ENCODE peak calls at places on chromosomes 16 and 17, in four cellular contexts. F is breast epithelium, E is stomach, V is transverse colon. I is an unnamed sample. For H3K4me1, the result is how much of the 10 kb centered on the place peaks cover.

GRCh38 chr17:59753522-59754467 is 46.3 kb downstream of the VMP1 start:
- DNase-seq in F (no peak), E (no peak), V (no peak), I (no peak)

GRCh38 chr17:7774037-7774659 is 56.6 kb downstream of the DNAH2 start:
- DNase-seq in F (no peak), E (peak), V (no peak), I (no peak)

GRCh38 chr17:21397341-21398050 is 21.3 kb downstream of the KCNJ12 start:
- DNase-seq in F (no peak), E (no peak), V (no peak), I (no peak)

GRCh38 chr17:80926601-80927250 is 64.9 kb upstream of the CHMP6 start:
- DNase-seq in F (no peak), E (no peak), V (no peak), I (peak)

GRCh38 chr16:29664133-29664912 is 1.3 kb downstream of the SPN start:
- DNase-seq in F (no peak), E (no peak), V (peak), I (peak)

GRCh38 chr16:67052399-67052798 is 23.4 kb downstream of the CBFB start:
- DNase-seq in F (no peak), E (no peak), V (no peak), I (no peak)

GRCh38 chr17:3004925-3005324 is 58.5 kb downstream of the OR1D5 start:
- DNase-seq in F (peak), E (no peak), V (no peak), I (no peak)

GRCh38 chr16:58418601-58419000 is 26.3 kb downstream of the GINS3 start:
- DNase-seq in F (no peak), E (no peak), V (no peak), I (no peak)

GRCh38 chr16:76639685-76640289 is 362.6 kb downstream of the CNTNAP4 start:
- DNase-seq in F (no peak), E (no peak), V (no peak), I (no peak)

GRCh38 chr17:80364091-80364691 is 50.8 kb upstream of the ENDOV start:
- DNase-seq in F (no peak), E (no peak), V (no peak), I (peak)

GRCh38 chr16:60811657-60812056 is 1224.6 kb downstream of the CDH8 start:
- DNase-seq in F (no peak), E (no peak), V (no peak), I (no peak)

GRCh38 chr16:795580-796229 is 4.8 kb downstream of the GNG13 start:
- DNase-seq in F (peak), E (peak), V (peak), I (no peak)

GRCh38 chr17:77490361-77491183 is 349.8 kb downstream of the SEC14L1 start:
- DNase-seq in F (no peak), E (no peak), V (no peak), I (peak)

GRCh38 chr17:50149425-50150353 is 788 bp downstream of the PPP1R9B start:
- DNase-seq in F (no peak), E (peak), V (peak), I (peak)

GRCh38 chr16:69796285-69797118 is 34.4 kb downstream of the WWP2 start:
- DNase-seq in F (no peak), E (no peak), V (peak), I (no peak)

DNA sequence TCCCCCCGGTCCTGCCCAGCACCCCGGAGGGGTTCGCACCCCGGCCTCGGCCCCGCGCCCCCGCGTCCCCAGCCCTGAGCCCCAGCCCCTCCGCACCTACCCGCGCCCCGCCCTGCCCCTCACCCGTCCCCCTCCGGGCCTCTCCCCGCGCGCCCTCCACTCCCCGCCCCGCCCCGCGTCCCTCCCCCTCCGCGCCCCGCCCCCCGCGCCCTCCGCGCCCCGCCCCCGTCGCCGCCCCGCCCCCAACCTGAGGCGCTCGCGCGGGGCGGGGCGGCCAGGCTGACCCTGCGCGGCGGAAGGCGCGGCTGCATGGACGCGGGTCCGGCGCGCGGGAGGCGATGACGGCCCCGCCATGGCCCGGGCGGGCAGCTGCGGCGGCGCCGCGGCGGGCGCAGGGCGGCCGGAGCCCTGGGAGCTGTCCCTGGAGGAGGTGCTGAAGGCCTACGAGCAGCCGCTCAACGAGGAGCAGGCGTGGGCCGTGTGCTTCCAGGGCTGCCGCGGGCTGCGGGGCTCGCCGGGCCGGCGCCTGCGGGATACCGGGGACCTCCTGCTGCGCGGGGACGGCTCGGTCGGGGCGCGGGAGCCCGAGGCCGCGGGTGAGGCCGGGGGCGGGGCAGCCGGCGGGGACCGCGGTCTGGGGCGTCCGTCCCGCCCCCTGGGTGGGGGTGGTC is at the start of gene SPIRE2:
- DNase-seq in F (peak), E (peak), V (peak), I (peak)
- TF ChIP-seq POLR2AphosphoS5 in F (no peak), E (no peak), V (peak), I (peak)

DNA sequence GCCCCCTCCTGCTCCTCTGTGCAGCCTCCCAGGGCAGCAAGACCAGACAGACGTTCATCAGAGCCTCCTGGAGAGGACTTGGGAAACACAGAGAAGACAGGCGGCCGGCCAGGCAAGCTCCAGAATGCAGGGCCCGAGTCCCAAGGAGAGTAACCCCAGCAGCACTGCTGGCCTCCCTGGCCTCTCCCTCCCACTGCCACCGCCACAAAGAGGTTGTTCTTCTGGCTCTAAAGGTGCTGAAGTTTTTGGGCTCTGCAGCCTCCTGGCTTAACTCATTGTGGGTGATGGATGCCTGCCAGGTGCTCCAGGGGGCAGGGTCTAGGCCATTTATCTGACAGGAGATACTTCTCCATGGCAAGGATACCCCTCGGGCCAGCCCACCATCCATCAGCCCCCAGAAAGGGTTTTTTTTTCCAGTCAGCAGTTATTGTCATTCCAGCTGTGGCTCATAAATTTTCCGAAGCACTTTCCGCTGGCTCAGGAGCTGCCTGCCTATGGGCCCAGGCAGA is 32.0 kb upstream of the MRPS23 start:
- DNase-seq in F (no peak), E (no peak), V (no peak), I (no peak)
- H3K4me1 ChIP-seq in F (under half), E (under half), V (under half), I (under half)

GRCh38 chr17:75238684-75239191 is 22.7 kb downstream of the GGA3 start:
- DNase-seq in F (no peak), E (peak), V (peak), I (peak)

GRCh38 chr17:75237100-75238014 is 24.0 kb downstream of the GGA3 start:
- DNase-seq in F (no peak), E (no peak), V (no peak), I (no peak)

GRCh38 chr17:75239778-75240393 is 21.5 kb downstream of the GGA3 start:
- DNase-seq in F (no peak), E (no peak), V (no peak), I (no peak)

GRCh38 chr17:75239214-75239613 is 22.2 kb downstream of the GGA3 start:
- DNase-seq in F (no peak), E (no peak), V (no peak), I (no peak)

GRCh38 chr17:75238020-75238580 is 23.3 kb downstream of the GGA3 start:
- DNase-seq in F (no peak), E (no peak), V (no peak), I (no peak)
- H3K27ac ChIP-seq in F (no peak), E (no peak), V (no peak), I (no peak)

GRCh38 chr17:51257150-51258081 is 2.4 kb downstream of the MBTD1 start:
- DNase-seq in F (no peak), E (no peak), V (no peak), I (no peak)

GRCh38 chr17:51260960-51261958 is 913 bp downstream of the UTP18 start:
- DNase-seq in F (peak), E (peak), V (peak), I (peak)

GRCh38 chr17:51258756-51259573 is 884 bp downstream of the MBTD1 start:
- DNase-seq in F (no peak), E (no peak), V (peak), I (peak)

GRCh38 chr17:51260237-51260959 is at the start of gene UTP18:
- DNase-seq in F (peak), E (peak), V (peak), I (peak)

DNA sequence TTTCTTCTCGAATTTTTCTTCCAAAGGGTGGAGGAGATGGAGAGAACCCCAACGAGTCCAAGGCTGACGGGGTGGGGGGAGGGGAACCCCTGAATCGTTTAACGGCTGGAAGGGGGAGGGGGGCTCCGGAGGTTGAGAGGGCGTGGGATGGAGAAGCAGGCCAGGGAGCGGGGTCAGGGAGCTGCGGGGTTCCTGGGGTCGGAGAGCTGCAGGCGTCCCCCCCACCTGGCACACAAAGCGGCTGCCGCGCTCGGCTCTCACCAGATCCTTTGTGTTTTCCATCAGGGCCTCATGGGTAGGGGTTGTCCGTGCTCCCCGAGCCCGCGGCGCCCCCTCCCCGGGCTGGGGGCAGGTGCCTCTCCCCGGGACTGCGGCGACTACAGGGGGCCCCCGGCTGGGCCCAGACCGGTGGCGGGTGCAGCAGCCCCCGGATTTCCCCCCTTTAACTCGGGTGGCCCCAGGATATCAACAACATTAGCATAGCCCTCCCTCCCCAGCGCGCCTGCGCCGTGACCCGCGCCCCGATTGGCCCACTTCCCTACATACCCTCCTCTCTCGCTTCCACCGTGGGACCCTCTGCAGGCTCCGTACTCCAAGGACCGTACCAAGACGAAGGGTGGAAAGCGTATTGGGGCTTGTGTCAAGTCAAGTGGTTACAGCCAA is at the start of gene MBTD1:
- DNase-seq in F (peak), E (peak), V (peak), I (peak)
- TF ChIP-seq POLR2AphosphoS5 in F (peak), E (peak), V (peak), I (peak)

GRCh38 chr17:17080781-17081180 is 38.5 kb downstream of the MPRIP start:
- DNase-seq in F (no peak), E (no peak), V (no peak), I (peak)

GRCh38 chr17:17080181-17080631 is 37.9 kb downstream of the MPRIP start:
- DNase-seq in F (no peak), E (no peak), V (no peak), I (peak)

GRCh38 chr17:17078832-17079231 is 36.6 kb downstream of the MPRIP start:
- DNase-seq in F (no peak), E (no peak), V (peak), I (peak)

GRCh38 chr17:17079336-17079735 is 37.1 kb downstream of the MPRIP start:
- DNase-seq in F (no peak), E (no peak), V (no peak), I (no peak)

GRCh38 chr17:17079761-17080160 is 37.5 kb downstream of the MPRIP start:
- DNase-seq in F (no peak), E (no peak), V (no peak), I (peak)
- H3K4me1 ChIP-seq in F (under half), E (half or more), V (under half), I (half or more)

GRCh38 chr16:8646271-8646670 is 24.8 kb downstream of the METTL22 start:
- DNase-seq in F (no peak), E (no peak), V (no peak), I (peak)

GRCh38 chr16:8644513-8645140 is 23.1 kb downstream of the METTL22 start:
- DNase-seq in F (no peak), E (peak), V (no peak), I (peak)

GRCh38 chr16:8644151-8644512 is 22.6 kb downstream of the METTL22 start:
- DNase-seq in F (no peak), E (no peak), V (no peak), I (peak)

GRCh38 chr16:8645831-8646230 is 24.3 kb downstream of the METTL22 start:
- DNase-seq in F (no peak), E (no peak), V (no peak), I (peak)

GRCh38 chr16:8645141-8645521 is 23.6 kb downstream of the METTL22 start:
- DNase-seq in F (no peak), E (no peak), V (no peak), I (no peak)
- H3K27ac ChIP-seq in F (no peak), E (no peak), V (no peak), I (peak)

GRCh38 chr16:47574091-47575054 is 113.2 kb downstream of the PHKB start:
- DNase-seq in F (no peak), E (no peak), V (no peak), I (no peak)
- TF ChIP-seq POLR2AphosphoS5 in F (no peak), E (no peak), V (no peak), I (no peak)

GRCh38 chr16:86342161-86342560 is 168.2 kb upstream of the FOXF1 start:
- DNase-seq in F (no peak), E (no peak), V (no peak), I (no peak)
- H3K4me1 ChIP-seq in F (under half), E (under half), V (under half), I (under half)

I was measured in spleen.